ENCODE peak calls at places on chromosome 10, in seven cellular contexts. One of them, this sample, is unnamed. For H3K4me1, the result is how much of the 10 kb centered on the place peaks cover.

GRCh38 chr10:314871-315270 is 179.6 kb downstream of the ZMYND11 start:
- DNase-seq in sigmoid colon: no peak
- DNase-seq in naive thymus-derived CD4-positive, alpha-beta T cell: no peak
- DNase-seq in CD4-positive, alpha-beta memory T cell: no peak
- DNase-seq in fibroblast of lung: peak
- DNase-seq in right lobe of liver: no peak
- DNase-seq in CD8-positive, alpha-beta T cell: no peak
- DNase-seq in this sample: no peak

GRCh38 chr10:123530166-123530870 is 135.8 kb upstream of the GPR26 start:
- DNase-seq in sigmoid colon: no peak
- DNase-seq in naive thymus-derived CD4-positive, alpha-beta T cell: no peak
- DNase-seq in CD4-positive, alpha-beta memory T cell: no peak
- DNase-seq in fibroblast of lung: no peak
- DNase-seq in right lobe of liver: no peak
- DNase-seq in CD8-positive, alpha-beta T cell: no peak
- DNase-seq in this sample: no peak

GRCh38 chr10:44857363-44858016 is 53.6 kb upstream of the TMEM72 start:
- DNase-seq in sigmoid colon: peak
- DNase-seq in naive thymus-derived CD4-positive, alpha-beta T cell: peak
- DNase-seq in CD4-positive, alpha-beta memory T cell: peak
- DNase-seq in fibroblast of lung: peak
- DNase-seq in right lobe of liver: peak
- DNase-seq in CD8-positive, alpha-beta T cell: peak
- DNase-seq in this sample: peak

GRCh38 chr10:79255007-79255507 is 92.2 kb upstream of the PPIF start:
- DNase-seq in sigmoid colon: no peak
- DNase-seq in naive thymus-derived CD4-positive, alpha-beta T cell: no peak
- DNase-seq in CD4-positive, alpha-beta memory T cell: no peak
- DNase-seq in fibroblast of lung: no peak
- DNase-seq in right lobe of liver: no peak
- DNase-seq in CD8-positive, alpha-beta T cell: no peak
- DNase-seq in this sample: no peak

GRCh38 chr10:78981257-78981969 is 87.4 kb upstream of the ZMIZ1 start:
- DNase-seq in sigmoid colon: no peak
- DNase-seq in naive thymus-derived CD4-positive, alpha-beta T cell: no peak
- DNase-seq in CD4-positive, alpha-beta memory T cell: no peak
- DNase-seq in fibroblast of lung: no peak
- DNase-seq in right lobe of liver: no peak
- DNase-seq in CD8-positive, alpha-beta T cell: no peak
- DNase-seq in this sample: no peak

GRCh38 chr10:114917927-114918672 is 19.9 kb upstream of the TRUB1 start:
- DNase-seq in sigmoid colon: no peak
- DNase-seq in naive thymus-derived CD4-positive, alpha-beta T cell: no peak
- DNase-seq in CD4-positive, alpha-beta memory T cell: no peak
- DNase-seq in fibroblast of lung: peak
- DNase-seq in right lobe of liver: no peak
- DNase-seq in CD8-positive, alpha-beta T cell: no peak
- DNase-seq in this sample: no peak

GRCh38 chr10:21166557-21167287 is 269.6 kb upstream of the NEBL start:
- DNase-seq in sigmoid colon: no peak
- DNase-seq in naive thymus-derived CD4-positive, alpha-beta T cell: no peak
- DNase-seq in CD4-positive, alpha-beta memory T cell: no peak
- DNase-seq in fibroblast of lung: no peak
- DNase-seq in right lobe of liver: peak
- DNase-seq in CD8-positive, alpha-beta T cell: no peak
- DNase-seq in this sample: no peak

GRCh38 chr10:132434405-132435005 is 37.5 kb downstream of the PWWP2B start:
- DNase-seq in sigmoid colon: no peak
- DNase-seq in naive thymus-derived CD4-positive, alpha-beta T cell: peak
- DNase-seq in CD4-positive, alpha-beta memory T cell: peak
- DNase-seq in fibroblast of lung: no peak
- DNase-seq in right lobe of liver: no peak
- DNase-seq in CD8-positive, alpha-beta T cell: peak
- DNase-seq in this sample: peak

GRCh38 chr10:78335691-78336401 is 302.2 kb downstream of the RPS24 start:
- DNase-seq in sigmoid colon: peak
- DNase-seq in naive thymus-derived CD4-positive, alpha-beta T cell: no peak
- DNase-seq in CD4-positive, alpha-beta memory T cell: no peak
- DNase-seq in fibroblast of lung: peak
- DNase-seq in right lobe of liver: peak
- DNase-seq in CD8-positive, alpha-beta T cell: no peak
- DNase-seq in this sample: no peak

GRCh38 chr10:21907436-21907835 is 96.1 kb downstream of the DNAJC1 start:
- DNase-seq in sigmoid colon: no peak
- DNase-seq in naive thymus-derived CD4-positive, alpha-beta T cell: no peak
- DNase-seq in CD4-positive, alpha-beta memory T cell: no peak
- DNase-seq in fibroblast of lung: no peak
- DNase-seq in right lobe of liver: no peak
- DNase-seq in CD8-positive, alpha-beta T cell: no peak
- DNase-seq in this sample: no peak

GRCh38 chr10:75959209-75959608 is 527.8 kb downstream of the LRMDA start:
- DNase-seq in sigmoid colon: no peak
- DNase-seq in naive thymus-derived CD4-positive, alpha-beta T cell: no peak
- DNase-seq in CD4-positive, alpha-beta memory T cell: no peak
- DNase-seq in fibroblast of lung: peak
- DNase-seq in right lobe of liver: no peak
- DNase-seq in CD8-positive, alpha-beta T cell: no peak
- DNase-seq in this sample: no peak

GRCh38 chr10:7085913-7086589 is 324.8 kb downstream of the SFMBT2 start:
- DNase-seq in sigmoid colon: no peak
- DNase-seq in naive thymus-derived CD4-positive, alpha-beta T cell: no peak
- DNase-seq in CD4-positive, alpha-beta memory T cell: no peak
- DNase-seq in fibroblast of lung: peak
- DNase-seq in right lobe of liver: no peak
- DNase-seq in CD8-positive, alpha-beta T cell: no peak
- DNase-seq in this sample: no peak

GRCh38 chr10:71083457-71083975 is 128.9 kb upstream of the UNC5B start:
- DNase-seq in sigmoid colon: peak
- DNase-seq in naive thymus-derived CD4-positive, alpha-beta T cell: no peak
- DNase-seq in CD4-positive, alpha-beta memory T cell: no peak
- DNase-seq in fibroblast of lung: no peak
- DNase-seq in right lobe of liver: no peak
- DNase-seq in CD8-positive, alpha-beta T cell: no peak
- DNase-seq in this sample: no peak

GRCh38 chr10:30704016-30704600 is 74.6 kb upstream of the LYZL2 start:
- DNase-seq in sigmoid colon: no peak
- DNase-seq in naive thymus-derived CD4-positive, alpha-beta T cell: no peak
- DNase-seq in CD4-positive, alpha-beta memory T cell: no peak
- DNase-seq in fibroblast of lung: no peak
- DNase-seq in right lobe of liver: no peak
- DNase-seq in CD8-positive, alpha-beta T cell: no peak
- DNase-seq in this sample: no peak
- H3K4me3 ChIP-seq in sigmoid colon: no peak
- H3K4me3 ChIP-seq in naive thymus-derived CD4-positive, alpha-beta T cell: peak
- H3K4me3 ChIP-seq in CD4-positive, alpha-beta memory T cell: peak
- H3K4me3 ChIP-seq in fibroblast of lung: no peak
- H3K4me3 ChIP-seq in right lobe of liver: no peak
- H3K4me3 ChIP-seq in CD8-positive, alpha-beta T cell: peak
- H3K4me3 ChIP-seq in this sample: peak

GRCh38 chr10:69732826-69733150 is 68.9 kb upstream of the COL13A1 start:
- DNase-seq in sigmoid colon: no peak
- DNase-seq in naive thymus-derived CD4-positive, alpha-beta T cell: no peak
- DNase-seq in CD4-positive, alpha-beta memory T cell: no peak
- DNase-seq in fibroblast of lung: no peak
- DNase-seq in right lobe of liver: no peak
- DNase-seq in CD8-positive, alpha-beta T cell: no peak
- DNase-seq in this sample: no peak
- H3K4me1 ChIP-seq in sigmoid colon: under half
- H3K4me1 ChIP-seq in naive thymus-derived CD4-positive, alpha-beta T cell: under half
- H3K4me1 ChIP-seq in CD4-positive, alpha-beta memory T cell: under half
- H3K4me1 ChIP-seq in fibroblast of lung: under half
- H3K4me1 ChIP-seq in right lobe of liver: under half
- H3K4me1 ChIP-seq in CD8-positive, alpha-beta T cell: under half
- H3K4me1 ChIP-seq in this sample: under half

GRCh38 chr10:42983595-42983990 is 93.3 kb upstream of the RET start:
- DNase-seq in sigmoid colon: peak
- DNase-seq in naive thymus-derived CD4-positive, alpha-beta T cell: no peak
- DNase-seq in CD4-positive, alpha-beta memory T cell: no peak
- DNase-seq in fibroblast of lung: no peak
- DNase-seq in right lobe of liver: no peak
- DNase-seq in CD8-positive, alpha-beta T cell: no peak
- DNase-seq in this sample: no peak
- H3K4me3 ChIP-seq in sigmoid colon: no peak
- H3K4me3 ChIP-seq in naive thymus-derived CD4-positive, alpha-beta T cell: no peak
- H3K4me3 ChIP-seq in CD4-positive, alpha-beta memory T cell: no peak
- H3K4me3 ChIP-seq in fibroblast of lung: no peak
- H3K4me3 ChIP-seq in right lobe of liver: no peak
- H3K4me3 ChIP-seq in CD8-positive, alpha-beta T cell: no peak
- H3K4me3 ChIP-seq in this sample: no peak

DNA sequence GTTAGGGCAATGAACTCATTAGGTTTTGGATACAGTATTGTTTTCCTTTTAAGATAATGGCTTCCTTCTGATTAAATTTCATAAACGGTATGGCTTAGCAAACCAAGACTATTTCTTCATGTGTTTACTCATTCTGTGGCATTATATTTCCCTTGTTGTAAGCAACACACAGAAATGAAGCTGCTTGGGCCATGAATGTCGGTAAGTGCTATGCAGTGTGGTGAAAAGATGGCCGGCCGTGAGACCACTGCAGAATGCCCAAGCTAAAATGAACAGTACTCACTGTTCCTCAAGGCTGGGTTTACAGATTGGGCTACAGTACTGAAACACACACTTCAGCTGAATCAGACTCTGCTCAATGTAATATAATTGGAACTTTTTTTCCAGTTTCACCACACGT is 8.1 kb downstream of the APBB1IP start:
- DNase-seq in sigmoid colon: no peak
- DNase-seq in naive thymus-derived CD4-positive, alpha-beta T cell: no peak
- DNase-seq in CD4-positive, alpha-beta memory T cell: no peak
- DNase-seq in fibroblast of lung: no peak
- DNase-seq in right lobe of liver: no peak
- DNase-seq in CD8-positive, alpha-beta T cell: no peak
- DNase-seq in this sample: no peak
- H3K4me1 ChIP-seq in sigmoid colon: under half
- H3K4me1 ChIP-seq in naive thymus-derived CD4-positive, alpha-beta T cell: half or more
- H3K4me1 ChIP-seq in CD4-positive, alpha-beta memory T cell: half or more
- H3K4me1 ChIP-seq in fibroblast of lung: under half
- H3K4me1 ChIP-seq in right lobe of liver: under half
- H3K4me1 ChIP-seq in CD8-positive, alpha-beta T cell: half or more
- H3K4me1 ChIP-seq in this sample: half or more

GRCh38 chr10:109924100-109924499 is 789 bp upstream of the XPNPEP1 start:
- DNase-seq in sigmoid colon: no peak
- DNase-seq in naive thymus-derived CD4-positive, alpha-beta T cell: no peak
- DNase-seq in CD4-positive, alpha-beta memory T cell: no peak
- DNase-seq in fibroblast of lung: no peak
- DNase-seq in right lobe of liver: no peak
- DNase-seq in CD8-positive, alpha-beta T cell: no peak
- DNase-seq in this sample: no peak
- H3K4me3 ChIP-seq in sigmoid colon: peak
- H3K4me3 ChIP-seq in naive thymus-derived CD4-positive, alpha-beta T cell: peak
- H3K4me3 ChIP-seq in CD4-positive, alpha-beta memory T cell: no peak
- H3K4me3 ChIP-seq in fibroblast of lung: no peak
- H3K4me3 ChIP-seq in right lobe of liver: no peak
- H3K4me3 ChIP-seq in CD8-positive, alpha-beta T cell: no peak
- H3K4me3 ChIP-seq in this sample: peak

GRCh38 chr10:97895915-97896314 is 46.3 kb downstream of the GOLGA7B start:
- DNase-seq in sigmoid colon: no peak
- DNase-seq in naive thymus-derived CD4-positive, alpha-beta T cell: no peak
- DNase-seq in CD4-positive, alpha-beta memory T cell: no peak
- DNase-seq in fibroblast of lung: no peak
- DNase-seq in right lobe of liver: no peak
- DNase-seq in CD8-positive, alpha-beta T cell: no peak
- DNase-seq in this sample: no peak
- H3K4me1 ChIP-seq in sigmoid colon: under half
- H3K4me1 ChIP-seq in naive thymus-derived CD4-positive, alpha-beta T cell: under half
- H3K4me1 ChIP-seq in CD4-positive, alpha-beta memory T cell: under half
- H3K4me1 ChIP-seq in fibroblast of lung: under half
- H3K4me1 ChIP-seq in right lobe of liver: under half
- H3K4me1 ChIP-seq in CD8-positive, alpha-beta T cell: under half
- H3K4me1 ChIP-seq in this sample: under half

DNA sequence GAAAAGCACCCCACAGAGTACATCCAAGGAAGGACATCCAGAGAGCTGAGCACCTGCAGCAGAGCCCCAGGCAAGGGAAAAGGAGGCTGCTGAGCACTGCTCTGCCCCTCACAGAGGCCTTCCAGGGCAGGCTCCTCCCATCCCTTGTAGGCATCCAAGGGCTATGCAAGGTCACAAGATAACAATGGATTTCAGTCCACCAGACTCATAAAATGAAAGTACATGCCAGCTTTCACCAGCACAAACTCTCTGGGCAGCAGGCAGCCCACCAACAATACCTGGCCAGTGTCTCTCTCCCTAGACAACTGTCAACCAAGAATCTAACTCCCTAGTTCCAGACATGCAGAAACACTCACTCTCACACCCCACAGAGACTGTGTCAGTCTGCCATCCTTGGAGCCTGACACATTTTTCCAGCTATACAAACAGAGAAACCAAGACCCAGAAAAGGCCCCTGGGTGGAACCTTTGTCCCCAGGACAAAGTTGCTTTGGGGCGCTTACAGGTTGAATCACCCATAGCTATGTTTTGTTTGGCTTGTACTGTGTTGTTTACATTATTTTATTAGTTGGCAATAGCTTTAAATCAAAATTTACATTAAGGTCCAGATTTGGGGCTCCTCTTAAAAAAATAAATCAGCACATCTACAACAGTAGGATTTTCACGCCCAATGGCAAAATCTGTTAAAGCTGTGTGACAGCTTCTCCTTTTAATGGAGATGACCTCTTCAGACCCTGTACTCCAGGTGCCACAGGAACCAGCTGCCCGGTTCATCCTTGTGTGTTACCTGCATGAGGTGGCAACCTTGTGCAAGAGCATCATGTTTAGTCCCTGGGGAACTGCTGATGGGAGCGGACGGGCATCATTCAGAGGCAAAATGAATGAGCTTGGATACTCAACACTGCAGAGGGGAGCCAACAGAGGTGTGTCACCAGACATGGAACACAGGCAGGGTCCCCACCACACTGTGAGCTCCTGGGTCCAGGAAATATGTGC is 5.2 kb downstream of the GRID1 start:
- DNase-seq in sigmoid colon: peak
- DNase-seq in naive thymus-derived CD4-positive, alpha-beta T cell: no peak
- DNase-seq in CD4-positive, alpha-beta memory T cell: no peak
- DNase-seq in fibroblast of lung: no peak
- DNase-seq in right lobe of liver: no peak
- DNase-seq in CD8-positive, alpha-beta T cell: no peak
- DNase-seq in this sample: no peak
- H3K4me3 ChIP-seq in sigmoid colon: no peak
- H3K4me3 ChIP-seq in naive thymus-derived CD4-positive, alpha-beta T cell: no peak
- H3K4me3 ChIP-seq in CD4-positive, alpha-beta memory T cell: no peak
- H3K4me3 ChIP-seq in fibroblast of lung: no peak
- H3K4me3 ChIP-seq in right lobe of liver: no peak
- H3K4me3 ChIP-seq in CD8-positive, alpha-beta T cell: no peak
- H3K4me3 ChIP-seq in this sample: no peak